ENCODE peak calls at places on chromosome 9, in six cellular contexts. F, U, J, R, N and Z are unnamed samples.

GRCh38 chr9:83701286-83701685 is 6.5 kb downstream of the UBQLN1 start:
- DNase-seq in N (no peak), R (no peak), U (no peak), F (no peak), J (no peak), Z (no peak)

GRCh38 chr9:114048533-114049452 is 29.3 kb downstream of the AMBP start:
- DNase-seq in U (peak; percentile 6), F (peak; percentile 66), N (no peak), R (no peak), J (no peak), Z (no peak)

GRCh38 chr9:4573634-4574391 is 83.5 kb downstream of the SLC1A1 start:
- DNase-seq in F (no peak), R (no peak), N (no peak), U (no peak), J (peak; percentile 10), Z (no peak)

GRCh38 chr9:87479801-87480201 is 17.9 kb upstream of the DAPK1 start:
- DNase-seq in F (no peak), R (no peak), N (no peak), J (no peak), U (no peak), Z (no peak)

GRCh38 chr9:9912459-9912858 is 700.3 kb downstream of the PTPRD start:
- DNase-seq in N (no peak), F (no peak), U (no peak), J (no peak), R (no peak), Z (no peak)

GRCh38 chr9:30235564-30235963 is 2148.9 kb upstream of the ACO1 start:
- DNase-seq in U (no peak), J (no peak), F (no peak), R (no peak), N (no peak), Z (no peak)

GRCh38 chr9:13279284-13280162 is at the start of gene MPDZ:
- DNase-seq in U (no peak), J (peak; percentile 78), F (no peak), R (peak; percentile 71), N (peak; percentile 36), Z (peak; percentile 12)

GRCh38 chr9:18721267-18722079 is 247.5 kb downstream of the ADAMTSL1 start:
- DNase-seq in J (no peak), R (no peak), N (peak; percentile 38), U (no peak), F (no peak), Z (no peak)

GRCh38 chr9:110538621-110539020 is 40.9 kb downstream of the SVEP1 start:
- DNase-seq in F (no peak), U (no peak), R (no peak), N (no peak), J (no peak), Z (no peak)

GRCh38 chr9:98766548-98766947 is 29.8 kb downstream of the ANKS6 start:
- DNase-seq in F (no peak), J (no peak), N (no peak), U (no peak), R (no peak), Z (no peak)

GRCh38 chr9:116165912-116166311 is 12.3 kb downstream of the PAPPA start:
- DNase-seq in R (no peak), J (no peak), F (no peak), U (no peak), N (no peak), Z (no peak)

GRCh38 chr9:133516256-133516960 is 8.4 kb downstream of the MYMK start:
- DNase-seq in J (no peak), U (no peak), F (no peak), N (no peak), R (no peak), Z (no peak)

GRCh38 chr9:7935666-7936065 is 136.1 kb upstream of the DMAC1 start:
- DNase-seq in J (no peak), F (no peak), N (no peak), U (no peak), R (no peak), Z (no peak)

GRCh38 chr9:134738869-134739659 is 97.5 kb downstream of the COL5A1 start:
- DNase-seq in J (peak; percentile 67), U (no peak), N (peak; percentile 64), R (peak; percentile 81), F (no peak), Z (no peak)

GRCh38 chr9:99505915-99506314 is 283.8 kb downstream of the SEC61B start:
- DNase-seq in U (no peak), F (no peak), J (no peak), R (no peak), N (no peak), Z (no peak)

GRCh38 chr9:137620581-137620980 is 1.8 kb downstream of the EHMT1 start:
- DNase-seq in J (no peak), F (peak; percentile 48), R (no peak), U (no peak), N (no peak), Z (no peak)

GRCh38 chr9:126067031-126067734 is 259.4 kb upstream of the MVB12B start:
- DNase-seq in F (no peak), J (no peak), R (no peak), N (no peak), U (no peak), Z (no peak)

GRCh38 chr9:134381671-134382505 is 55.6 kb downstream of the RXRA start:
- DNase-seq in R (no peak), F (peak; percentile 92), J (no peak), N (no peak), U (peak; percentile 56), Z (no peak)

GRCh38 chr9:37761511-37761910 is 7.9 kb downstream of the TRMT10B start:
- DNase-seq in F (no peak), J (no peak), R (no peak), N (no peak), U (no peak), Z (no peak)

GRCh38 chr9:135944444-135945252 is 16.5 kb downstream of the UBAC1 start:
- DNase-seq in R (no peak), J (no peak), F (no peak), N (no peak), U (no peak), Z (no peak)

GRCh38 chr9:135937521-135938489 is 23.4 kb downstream of the UBAC1 start:
- DNase-seq in F (no peak), N (no peak), U (no peak), R (no peak), J (no peak), Z (no peak)

GRCh38 chr9:135945969-135946368 is 15.2 kb downstream of the UBAC1 start:
- DNase-seq in F (no peak), R (no peak), U (no peak), N (no peak), J (no peak), Z (no peak)

GRCh38 chr9:135939351-135940265 is 21.6 kb downstream of the UBAC1 start:
- DNase-seq in F (no peak), U (no peak), R (no peak), J (no peak), N (no peak), Z (no peak)

GRCh38 chr9:135941288-135941995 is 19.7 kb downstream of the UBAC1 start:
- DNase-seq in R (no peak), U (no peak), J (no peak), N (no peak), F (no peak), Z (no peak)
- H3K27ac ChIP-seq in R (no peak overlapping the region), U (no peak overlapping the region), J (no peak overlapping the region), N (no peak overlapping the region), F (peak overlapping the region; percentile 64), Z (no peak overlapping the region)

DNA sequence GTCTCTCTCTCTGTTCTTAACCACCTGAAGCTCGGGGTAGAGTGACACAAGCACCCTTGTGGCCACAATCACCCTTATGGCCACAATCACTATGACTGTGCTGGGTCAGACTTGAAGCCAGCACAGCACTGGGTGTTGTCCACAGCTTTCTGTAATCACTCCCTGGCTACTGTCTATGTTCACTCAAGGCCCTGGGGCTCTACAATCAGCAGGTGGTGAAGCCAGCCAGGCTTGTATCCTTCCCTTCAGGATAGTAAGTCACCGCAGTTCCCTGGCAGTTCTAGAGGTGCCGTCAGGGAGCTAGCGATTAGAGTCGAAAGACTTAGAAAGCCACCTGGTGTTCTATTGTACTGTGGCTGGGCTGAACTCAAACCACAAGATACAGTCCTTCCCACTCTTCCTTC is 44.2 kb downstream of the GDA start:
- DNase-seq in N (no peak), J (peak; percentile 22), U (no peak), F (no peak), R (no peak), Z (no peak)
- H3K27ac ChIP-seq in N (no peak overlapping the region), J (no peak overlapping the region), U (no peak overlapping the region), F (no peak overlapping the region), R (no peak overlapping the region), Z (no peak overlapping the region)

GRCh38 chr9:76690575-76691370 is 73.5 kb upstream of the PCA3 start:
- DNase-seq in J (no peak), R (no peak), U (no peak), N (no peak), F (no peak), Z (no peak)
- H3K27ac ChIP-seq in J (no peak overlapping the region), R (no peak overlapping the region), U (no peak overlapping the region), N (no peak overlapping the region), F (no peak overlapping the region), Z (peak overlapping the region; percentile 76)

DNA sequence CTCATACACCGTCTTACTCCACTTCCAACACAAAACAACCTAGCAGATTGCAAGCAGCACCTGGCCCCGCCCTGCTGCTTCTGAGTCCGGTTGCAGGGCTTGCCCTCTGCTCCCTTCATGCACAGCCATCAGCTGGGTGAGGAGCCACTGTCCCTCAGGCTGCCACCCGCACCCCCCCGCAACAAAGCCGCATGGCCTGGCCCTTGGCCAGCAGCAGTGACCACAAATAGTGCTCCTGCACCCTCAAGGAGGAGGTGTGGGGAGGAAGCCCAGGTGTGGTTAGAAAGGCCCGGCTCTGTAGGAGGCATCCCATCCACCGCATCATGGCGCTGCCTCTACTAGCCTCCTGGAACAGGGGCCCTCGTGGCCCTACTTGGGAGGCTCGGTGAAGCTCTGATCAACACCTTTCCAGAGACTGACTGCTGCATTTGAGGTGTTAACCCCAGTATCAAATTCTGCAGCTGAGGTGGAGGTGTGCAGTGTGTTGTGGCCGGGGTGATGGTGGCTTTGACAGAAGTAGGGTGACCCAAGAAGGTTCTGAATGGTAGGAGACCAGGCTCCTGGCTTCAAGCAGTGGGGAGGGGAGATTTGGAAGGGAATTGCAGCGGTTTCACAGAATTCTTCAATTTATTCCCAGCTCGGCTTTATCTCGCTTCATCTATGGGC is 52.7 kb downstream of the WNK2 start:
- DNase-seq in R (no peak), N (no peak), F (no peak), U (no peak), J (no peak), Z (no peak)
- H3K27ac ChIP-seq in R (no peak overlapping the region), N (no peak overlapping the region), F (no peak overlapping the region), U (no peak overlapping the region), J (no peak overlapping the region), Z (no peak overlapping the region)